ENCODE peak calls at places on chromosome 1, in four cellular contexts. U is CD4-positive, alpha-beta memory T cell; L is upper lobe of right lung; M is adipocyte. D is an unnamed sample. For H3K9me3, the result is how much of the 10 kb centered on the place peaks cover.

GRCh38 chr1:7674972-7675371 is 96.1 kb upstream of the VAMP3 start:
- DNase-seq in L (no peak), U (no peak), M (no peak), D (no peak)

GRCh38 chr1:244112646-244113045 is 61.6 kb downstream of the ZBTB18 start:
- DNase-seq in L (no peak), U (no peak), M (peak), D (no peak)

GRCh38 chr1:78408830-78409229 is 81.9 kb upstream of the PTGFR start:
- DNase-seq in M (peak), L (no peak), U (no peak), D (no peak)

GRCh38 chr1:175192111-175192629 is 406 bp downstream of the KIAA0040 start:
- DNase-seq in U (peak), L (peak), M (peak), D (peak)

GRCh38 chr1:163303561-163303960 is 18.2 kb upstream of the NUF2 start:
- DNase-seq in M (no peak), U (no peak), L (no peak), D (no peak)

GRCh38 chr1:228365321-228366061 is 41.1 kb downstream of the TRIM11 start:
- DNase-seq in U (no peak), M (no peak), L (peak), D (no peak)

GRCh38 chr1:1187938-1188337 is 14.3 kb downstream of the TTLL10 start:
- DNase-seq in L (no peak), U (no peak), M (peak), D (no peak)

GRCh38 chr1:160077496-160077895 is 3.8 kb upstream of the KCNJ9 start:
- DNase-seq in L (peak), U (no peak), M (no peak), D (no peak)

GRCh38 chr1:189696297-189696696 is 781.4 kb downstream of the BRINP3 start:
- DNase-seq in L (no peak), U (no peak), M (no peak), D (no peak)

GRCh38 chr1:197773856-197774255 is 1.4 kb downstream of the DENND1B start:
- DNase-seq in L (no peak), U (no peak), M (no peak), D (no peak)

GRCh38 chr1:2602311-2602835 is 15.8 kb downstream of the PRXL2B start:
- DNase-seq in L (peak), M (no peak), U (no peak), D (no peak)

GRCh38 chr1:16209847-16210407 is 2.5 kb downstream of the ARHGEF19 start:
- DNase-seq in M (peak), L (peak), U (no peak), D (no peak)

GRCh38 chr1:248730507-248731335 is 24.8 kb downstream of the LYPD8 start:
- DNase-seq in U (no peak), M (no peak), L (no peak), D (no peak)
- H3K9me3 ChIP-seq in U (under half), M (under half), L (under half), D (under half)

DNA sequence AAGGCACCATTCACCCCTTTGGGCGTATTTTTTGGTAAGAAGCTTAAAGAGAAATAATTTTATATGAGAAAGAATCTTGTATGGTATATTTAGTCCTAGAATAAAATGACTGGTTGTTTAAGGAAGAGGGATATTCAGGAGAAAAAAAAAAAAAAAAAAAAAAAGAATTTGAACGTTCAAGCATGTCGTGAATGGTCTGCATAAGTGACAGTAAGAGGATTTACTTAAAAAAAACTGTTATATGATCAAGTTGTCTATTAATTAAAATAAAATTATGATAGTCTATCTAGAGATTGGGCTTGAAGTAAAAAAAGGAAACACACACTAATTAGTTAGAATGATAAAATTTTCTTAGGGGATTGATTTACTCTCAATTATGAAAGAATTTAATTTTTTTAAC is 11.7 kb upstream of the OR14I1 start:
- DNase-seq in L (no peak), M (no peak), U (no peak), D (no peak)
- H3K9me3 ChIP-seq in L (under half), M (under half), U (under half), D (under half)

DNA sequence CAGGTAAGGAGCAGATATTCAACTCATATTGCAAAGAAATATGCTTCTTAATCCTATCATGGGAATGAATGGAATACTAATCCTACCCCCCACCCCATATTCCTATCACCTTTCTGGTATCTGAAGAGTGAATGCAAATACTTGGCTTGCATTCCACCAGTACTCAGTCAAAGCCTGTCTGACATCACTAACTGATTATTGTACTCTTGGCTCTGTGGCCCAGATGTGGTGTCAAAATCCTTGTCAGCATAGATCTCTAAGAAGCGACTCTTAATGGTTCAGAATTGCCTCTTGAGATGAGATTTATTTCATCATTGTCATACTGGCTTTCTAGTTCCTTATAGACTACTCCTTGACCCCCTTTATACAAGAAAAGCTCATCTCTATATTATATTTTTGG is 604.6 kb downstream of the ADGRL2 start:
- DNase-seq in U (no peak), M (no peak), L (no peak), D (no peak)
- H3K9me3 ChIP-seq in U (under half), M (under half), L (under half), D (under half)

DNA sequence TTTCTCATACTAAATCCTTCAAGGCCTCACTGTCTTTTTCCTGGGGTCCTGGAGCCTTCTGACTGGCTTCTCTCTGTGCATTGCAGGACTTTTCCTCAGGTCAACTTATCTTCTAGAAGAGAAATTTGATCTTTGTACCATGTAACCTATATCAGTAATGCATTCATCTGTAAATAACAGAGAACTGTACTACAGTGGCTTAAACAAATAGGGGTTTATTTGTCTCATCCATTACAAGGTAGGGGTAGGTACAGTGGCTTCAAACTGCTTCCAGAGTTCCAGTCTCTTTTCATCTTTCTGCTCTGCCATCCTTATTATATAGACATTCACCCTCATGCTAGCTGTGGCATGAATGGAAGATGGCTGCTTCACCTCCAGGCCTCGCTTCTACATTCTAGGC is 29.5 kb upstream of the GTF2B start:
- DNase-seq in L (no peak), M (no peak), U (no peak), D (no peak)
- H3K9me3 ChIP-seq in L (under half), M (under half), U (under half), D (under half)

GRCh38 chr1:93467606-93468005 is 19.7 kb downstream of the FNBP1L start:
- DNase-seq in L (no peak), U (no peak), M (no peak), D (no peak)
- H3K9me3 ChIP-seq in L (under half), U (under half), M (under half), D (under half)

GRCh38 chr1:248699099-248699498 is 3.5 kb downstream of the OR14I1 start:
- DNase-seq in M (no peak), L (no peak), U (no peak), D (no peak)
- H3K9me3 ChIP-seq in M (under half), L (under half), U (under half), D (under half)

GRCh38 chr1:248630551-248630950 is 4.3 kb downstream of the OR2T11 start:
- DNase-seq in L (no peak), M (no peak), U (no peak), D (no peak)
- H3K9me3 ChIP-seq in L (under half), M (under half), U (under half), D (under half)